ENCODE peak calls at places on chromosomes 12 and 14, in six cellular contexts. S is NCI-H748 treated with DMSO at 0.1 percent for 48 hours, B is HT-29, O is NCI-H460, C is caudate nucleus, J is iPS-NIHi11. Y is an unnamed sample.

GRCh38 chr14:105525326-105525725 is 1.1 kb upstream of the TMEM121 start:
- DNase-seq in S (no peak), B (no peak), O (no peak), C (no peak), J (no peak), Y (no peak)

GRCh38 chr12:49865109-49865781 is 22.3 kb upstream of the BCDIN3D start:
- DNase-seq in S (no peak), B (no peak), O (no peak), C (no peak), J (no peak), Y (no peak)

GRCh38 chr12:54360717-54361456 is 3.4 kb downstream of the GPR84 start:
- DNase-seq in S (peak), B (peak), O (peak), C (peak), J (peak), Y (peak)

GRCh38 chr14:71311061-71311460 is 403.8 kb downstream of the PCNX1 start:
- DNase-seq in S (no peak), B (no peak), O (no peak), C (no peak), J (no peak), Y (no peak)

GRCh38 chr12:99611117-99611516 is 36.4 kb upstream of the GARIN6 start:
- DNase-seq in S (no peak), B (no peak), O (no peak), C (no peak), J (no peak), Y (no peak)

GRCh38 chr14:69323266-69323966 is 63.5 kb downstream of the GALNT16 start:
- DNase-seq in S (no peak), B (no peak), O (no peak), C (no peak), J (no peak), Y (no peak)

GRCh38 chr12:111653596-111653995 is 32.2 kb downstream of the BRAP start:
- DNase-seq in S (no peak), B (no peak), O (no peak), C (no peak), J (no peak), Y (no peak)

GRCh38 chr12:96131230-96131788 is 62.9 kb upstream of the ELK3 start:
- DNase-seq in S (peak), B (no peak), O (no peak), C (no peak), J (no peak), Y (no peak)

GRCh38 chr14:76152333-76152681 is 585 bp downstream of the GPATCH2L start:
- DNase-seq in S (no peak), B (peak), O (peak), C (peak), J (peak), Y (peak)

GRCh38 chr14:50230601-50231474 is 540 bp downstream of the SOS2 start:
- DNase-seq in S (no peak), B (peak), O (peak), C (peak), J (no peak), Y (peak)

GRCh38 chr14:20627337-20628032 is 14.0 kb downstream of the OR6S1 start:
- DNase-seq in S (no peak), B (no peak), O (no peak), C (no peak), J (no peak), Y (no peak)

GRCh38 chr14:35047961-35048513 is 2.0 kb downstream of the FAM177A1 start:
- DNase-seq in S (peak), B (no peak), O (no peak), C (no peak), J (no peak), Y (no peak)

GRCh38 chr14:104610749-104611310 is 6.3 kb upstream of the TMEM179 start:
- DNase-seq in S (no peak), B (no peak), O (no peak), C (no peak), J (no peak), Y (no peak)

GRCh38 chr12:70190252-70191010 is 52.8 kb upstream of the CNOT2 start:
- DNase-seq in S (no peak), B (no peak), O (no peak), C (no peak), J (no peak), Y (peak)

GRCh38 chr12:9880532-9880931 is 757 bp upstream of the KLRF2 start:
- DNase-seq in S (no peak), B (no peak), O (no peak), C (no peak), J (no peak), Y (no peak)

GRCh38 chr12:117744418-117744817 is 224.4 kb downstream of the KSR2 start:
- DNase-seq in S (no peak), B (no peak), O (no peak), C (no peak), J (no peak), Y (no peak)

GRCh38 chr14:61153436-61153835 is 127.7 kb downstream of the TMEM30B start:
- DNase-seq in S (peak), B (no peak), O (no peak), C (no peak), J (peak), Y (peak)

GRCh38 chr12:52844386-52844785 is 4.4 kb downstream of the KRT78 start:
- DNase-seq in S (no peak), B (no peak), O (no peak), C (no peak), J (no peak), Y (no peak)

GRCh38 chr14:64416348-64416932 is 28.3 kb downstream of the MTHFD1 start:
- DNase-seq in S (no peak), B (no peak), O (no peak), C (no peak), J (no peak), Y (no peak)

GRCh38 chr12:53543539-53543938 is 36.3 kb upstream of the NPFF start:
- DNase-seq in S (peak), B (peak), O (peak), C (peak), J (peak), Y (peak)

GRCh38 chr14:104913413-104913812 is 11.3 kb upstream of the PLD4 start:
- DNase-seq in S (no peak), B (no peak), O (no peak), C (no peak), J (no peak), Y (no peak)

GRCh38 chr14:31876741-31877140 is 200.4 kb upstream of the ARHGAP5 start:
- DNase-seq in S (no peak), B (no peak), O (no peak), C (no peak), J (no peak), Y (no peak)

GRCh38 chr14:69263364-69263763 is 3.4 kb downstream of the GALNT16 start:
- DNase-seq in S (no peak), B (no peak), O (peak), C (no peak), J (no peak), Y (peak)

GRCh38 chr12:8471093-8471492 is 15.3 kb downstream of the CLEC6A start:
- DNase-seq in S (no peak), B (no peak), O (no peak), C (no peak), J (no peak), Y (no peak)

GRCh38 chr12:55885113-55885512 is 42.4 kb upstream of the MMP19 start:
- DNase-seq in S (no peak), B (no peak), O (no peak), C (no peak), J (no peak), Y (no peak)

GRCh38 chr14:64639340-64639821 is 64.8 kb upstream of the PLEKHG3 start:
- DNase-seq in S (no peak), B (no peak), O (no peak), C (no peak), J (no peak), Y (peak)

GRCh38 chr12:77213316-77213715 is 147.9 kb upstream of the E2F7 start:
- DNase-seq in S (no peak), B (peak), O (no peak), C (peak), J (no peak), Y (no peak)

GRCh38 chr14:85607571-85608219 is 77.8 kb downstream of the FLRT2 start:
- DNase-seq in S (no peak), B (peak), O (no peak), C (no peak), J (no peak), Y (peak)

GRCh38 chr14:76863724-76864407 is 37.7 kb downstream of the LRRC74A start:
- DNase-seq in S (no peak), B (peak), O (no peak), C (peak), J (no peak), Y (no peak)

GRCh38 chr12:121513464-121514183 is 67.2 kb downstream of the KDM2B start:
- DNase-seq in S (no peak), B (peak), O (peak), C (no peak), J (peak), Y (no peak)

GRCh38 chr12:96879301-96879700 is 27.8 kb upstream of the NEDD1 start:
- DNase-seq in S (no peak), B (no peak), O (no peak), C (no peak), J (no peak), Y (no peak)

GRCh38 chr12:59304077-59304721 is 291.6 kb upstream of the SLC16A7 start:
- DNase-seq in S (no peak), B (no peak), O (no peak), C (no peak), J (no peak), Y (no peak)

GRCh38 chr14:71400821-71401447 is 493.7 kb downstream of the PCNX1 start:
- DNase-seq in S (no peak), B (no peak), O (no peak), C (no peak), J (no peak), Y (peak)

GRCh38 chr14:23186913-23187654 is 3.6 kb upstream of the SLC7A8 start:
- DNase-seq in S (peak), B (peak), O (peak), C (peak), J (peak), Y (peak)

Y was measured in IMR-90.